ENCODE peak calls at places on chromosomes 16 and 17, in six cellular contexts. S, F, K, L, Y and R are unnamed samples.

GRCh38 chr17:19010729-19011505 is 6.4 kb upstream of the FAM83G start:
- DNase-seq in K (no peak), S (peak), F (no peak), Y (no peak), L (no peak), R (no peak)

GRCh38 chr17:41322264-41322902 is 6.9 kb upstream of the KRTAP17-1 start:
- DNase-seq in K (peak), S (peak), Y (no peak), F (no peak), L (no peak), R (peak)

GRCh38 chr17:3796110-3796821 is 4.7 kb downstream of the ITGAE start:
- DNase-seq in L (no peak), K (no peak), S (no peak), Y (no peak), F (no peak), R (no peak)

GRCh38 chr17:81453712-81454111 is 58.5 kb downstream of the BAHCC1 start:
- DNase-seq in Y (no peak), S (no peak), K (no peak), F (no peak), L (no peak), R (no peak)

GRCh38 chr17:83189013-83189672 is 109.7 kb downstream of the METRNL start:
- DNase-seq in S (no peak), Y (peak), K (no peak), F (peak), L (peak), R (no peak)

GRCh38 chr16:64478258-64478906 is 643.5 kb downstream of the CDH11 start:
- DNase-seq in L (peak), F (no peak), Y (no peak), K (peak), S (peak), R (no peak)

GRCh38 chr17:50562266-50563094 is 2.0 kb downstream of the CACNA1G start:
- DNase-seq in Y (no peak), L (no peak), F (no peak), K (no peak), S (no peak), R (no peak)

GRCh38 chr17:18079543-18079942 is 8.2 kb upstream of the DRG2 start:
- DNase-seq in K (no peak), L (no peak), F (no peak), Y (no peak), S (no peak), R (no peak)

GRCh38 chr17:57242148-57242547 is 14.2 kb upstream of the MSI2 start:
- DNase-seq in F (no peak), K (no peak), L (no peak), S (peak), Y (peak), R (no peak)

GRCh38 chr16:23691483-23692189 is 12.9 kb downstream of the PLK1 start:
- DNase-seq in K (peak), F (no peak), Y (no peak), L (no peak), S (peak), R (no peak)

GRCh38 chr16:52435573-52435972 is 111.4 kb downstream of the TOX3 start:
- DNase-seq in K (no peak), L (peak), F (no peak), S (no peak), Y (no peak), R (no peak)

GRCh38 chr16:75534560-75535205 is 1.2 kb downstream of the CHST5 start:
- DNase-seq in F (no peak), K (no peak), Y (no peak), S (no peak), L (no peak), R (no peak)

GRCh38 chr16:12313902-12314621 is 337.5 kb downstream of the SNX29 start:
- DNase-seq in Y (no peak), K (no peak), S (no peak), F (no peak), L (no peak), R (no peak)

GRCh38 chr17:35969558-35970442 is 11.5 kb downstream of the CCL16 start:
- DNase-seq in L (peak), Y (peak), K (peak), S (peak), F (peak), R (peak)

GRCh38 chr17:43171761-43172487 is 910 bp downstream of the NBR1 start:
- DNase-seq in L (peak), K (peak), S (peak), Y (peak), F (peak), R (peak)

GRCh38 chr17:29562615-29563014 is 4.2 kb downstream of the ABHD15 start:
- DNase-seq in K (no peak), F (peak), L (no peak), S (no peak), Y (no peak), R (no peak)

GRCh38 chr17:17942846-17943245 is 29.4 kb downstream of the TOM1L2 start:
- DNase-seq in Y (no peak), S (peak), L (no peak), K (peak), F (no peak), R (no peak)

GRCh38 chr16:72878301-72879269 is 169.3 kb downstream of the ZFHX3 start:
- DNase-seq in L (no peak), K (peak), Y (no peak), S (peak), F (no peak), R (no peak)

DNA sequence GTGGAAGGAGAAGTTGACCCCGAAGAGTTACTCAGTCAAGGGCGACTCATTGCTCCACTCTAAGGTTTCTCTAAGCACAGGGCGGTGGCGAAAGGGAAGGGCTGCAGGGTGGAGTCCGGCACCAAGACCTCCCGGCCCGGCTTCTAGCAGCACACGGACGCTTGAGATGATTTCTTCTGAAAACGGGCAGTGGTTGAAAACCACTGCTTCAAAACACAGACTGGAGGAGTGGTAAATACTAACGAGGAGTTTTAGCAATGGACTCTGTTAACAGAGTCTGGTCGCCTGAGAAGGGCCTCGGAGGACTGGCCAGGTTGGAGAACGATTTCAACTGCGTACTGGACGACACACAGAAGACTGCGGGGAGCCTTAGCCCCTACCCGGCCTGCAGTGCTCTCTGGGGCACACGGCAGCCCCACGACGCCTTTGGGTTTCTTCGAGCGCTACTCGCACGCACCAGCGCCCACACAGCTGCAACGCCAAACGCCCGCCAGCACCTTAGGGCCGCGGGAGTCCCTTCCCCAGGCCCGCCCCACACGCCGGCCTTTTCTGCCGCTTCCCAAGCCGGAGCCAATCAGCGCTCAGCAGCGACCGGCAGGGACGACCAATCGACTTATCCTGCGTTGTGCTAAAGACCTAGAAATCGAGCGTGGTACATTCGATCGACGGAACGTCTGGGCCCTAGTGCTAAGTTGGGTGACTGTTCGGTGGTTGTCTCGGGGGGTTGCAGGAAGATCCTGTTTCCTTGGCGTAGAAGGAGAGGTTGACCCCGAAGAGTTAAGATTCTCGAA is 14.4 kb upstream of the CA4 start:
- DNase-seq in L (peak), F (peak), Y (peak), S (peak), K (peak), R (peak)
- H3K4me3 ChIP-seq in L (peak), F (peak), Y (peak), S (peak), K (peak), R (peak)

GRCh38 chr16:87744750-87745514 is 20.9 kb downstream of the KLHDC4 start:
- DNase-seq in S (no peak), L (no peak), K (no peak), Y (no peak), F (no peak), R (no peak)

GRCh38 chr16:87742781-87743490 is 22.9 kb downstream of the KLHDC4 start:
- DNase-seq in L (no peak), F (no peak), K (no peak), Y (no peak), S (no peak), R (no peak)

GRCh38 chr16:87741700-87742415 is 23.9 kb downstream of the KLHDC4 start:
- DNase-seq in L (no peak), Y (no peak), S (no peak), F (no peak), K (no peak), R (no peak)

GRCh38 chr16:87747626-87748025 is 18.2 kb downstream of the KLHDC4 start:
- DNase-seq in L (no peak), Y (no peak), K (no peak), F (no peak), S (no peak), R (no peak)

DNA sequence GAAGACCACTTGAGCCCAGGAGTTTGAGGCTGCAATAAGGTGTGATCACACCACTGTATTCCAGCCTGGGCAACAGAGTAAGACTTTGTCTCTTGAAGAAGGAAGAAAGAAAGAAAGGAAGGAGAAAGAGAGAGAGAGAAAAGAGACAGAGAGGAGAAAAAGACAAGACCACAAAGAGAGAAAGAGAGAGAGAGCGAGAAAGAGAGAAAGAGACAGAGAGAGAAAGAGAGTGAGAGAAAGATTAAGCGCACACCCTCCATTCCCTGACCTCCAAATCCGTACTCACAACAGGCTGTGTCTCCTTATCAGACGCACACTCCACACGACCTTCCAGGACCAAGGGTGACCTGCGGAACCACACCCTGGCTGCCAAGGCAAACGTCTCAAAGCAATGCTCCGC is 19.6 kb downstream of the KLHDC4 start:
- DNase-seq in F (no peak), S (no peak), L (no peak), K (no peak), Y (no peak), R (no peak)
- TF ChIP-seq CTCF in F (no peak), S (no peak), L (no peak), K (no peak), Y (no peak), R (no peak)

DNA sequence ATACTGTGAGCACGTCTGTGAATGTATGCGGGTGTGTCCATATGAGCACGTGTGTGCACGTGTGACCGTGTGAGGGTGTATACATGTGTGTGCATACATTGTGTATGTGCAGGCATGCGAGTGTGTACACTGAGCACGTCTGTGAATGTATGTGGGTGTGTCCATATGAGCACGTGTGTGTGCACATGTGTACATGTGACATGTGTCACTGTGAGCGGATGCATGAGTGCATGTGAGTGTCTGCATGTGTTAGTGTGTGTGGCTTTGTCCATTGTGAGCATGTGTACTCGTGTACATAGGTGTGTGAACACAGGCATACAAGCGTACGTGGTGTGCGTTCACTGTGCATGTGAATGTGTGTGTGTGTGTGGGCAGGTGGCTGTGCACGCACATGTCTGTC is 17.5 kb upstream of the ACSF3 start:
- DNase-seq in Y (no peak), L (no peak), F (no peak), K (no peak), S (no peak), R (no peak)
- H3K4me3 ChIP-seq in Y (no peak), L (no peak), F (no peak), K (no peak), S (no peak), R (no peak)

DNA sequence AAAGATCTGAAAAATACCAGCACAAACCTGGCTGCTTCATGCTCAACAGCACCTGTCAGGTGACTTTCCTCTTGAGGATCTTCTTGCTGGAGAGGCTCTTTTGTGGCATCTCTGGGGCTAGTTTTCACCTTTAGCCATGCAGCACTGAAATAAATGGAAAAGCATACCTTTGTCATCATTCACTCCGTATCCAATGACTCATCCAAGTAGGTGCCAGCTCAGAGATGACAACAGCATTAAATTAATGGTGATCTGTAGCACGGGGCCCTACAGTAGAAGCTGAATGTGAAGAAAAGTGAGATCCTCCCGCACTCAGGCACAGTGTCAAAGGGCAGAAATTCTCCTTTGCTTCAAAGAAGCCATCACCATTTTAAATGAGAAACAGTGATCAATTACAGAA is 32.2 kb downstream of the KIAA0753 start:
- DNase-seq in F (no peak), S (no peak), Y (no peak), K (no peak), L (no peak), R (no peak)
- TF ChIP-seq CTCF in F (no peak), S (no peak), Y (no peak), K (no peak), L (no peak), R (no peak)

DNA sequence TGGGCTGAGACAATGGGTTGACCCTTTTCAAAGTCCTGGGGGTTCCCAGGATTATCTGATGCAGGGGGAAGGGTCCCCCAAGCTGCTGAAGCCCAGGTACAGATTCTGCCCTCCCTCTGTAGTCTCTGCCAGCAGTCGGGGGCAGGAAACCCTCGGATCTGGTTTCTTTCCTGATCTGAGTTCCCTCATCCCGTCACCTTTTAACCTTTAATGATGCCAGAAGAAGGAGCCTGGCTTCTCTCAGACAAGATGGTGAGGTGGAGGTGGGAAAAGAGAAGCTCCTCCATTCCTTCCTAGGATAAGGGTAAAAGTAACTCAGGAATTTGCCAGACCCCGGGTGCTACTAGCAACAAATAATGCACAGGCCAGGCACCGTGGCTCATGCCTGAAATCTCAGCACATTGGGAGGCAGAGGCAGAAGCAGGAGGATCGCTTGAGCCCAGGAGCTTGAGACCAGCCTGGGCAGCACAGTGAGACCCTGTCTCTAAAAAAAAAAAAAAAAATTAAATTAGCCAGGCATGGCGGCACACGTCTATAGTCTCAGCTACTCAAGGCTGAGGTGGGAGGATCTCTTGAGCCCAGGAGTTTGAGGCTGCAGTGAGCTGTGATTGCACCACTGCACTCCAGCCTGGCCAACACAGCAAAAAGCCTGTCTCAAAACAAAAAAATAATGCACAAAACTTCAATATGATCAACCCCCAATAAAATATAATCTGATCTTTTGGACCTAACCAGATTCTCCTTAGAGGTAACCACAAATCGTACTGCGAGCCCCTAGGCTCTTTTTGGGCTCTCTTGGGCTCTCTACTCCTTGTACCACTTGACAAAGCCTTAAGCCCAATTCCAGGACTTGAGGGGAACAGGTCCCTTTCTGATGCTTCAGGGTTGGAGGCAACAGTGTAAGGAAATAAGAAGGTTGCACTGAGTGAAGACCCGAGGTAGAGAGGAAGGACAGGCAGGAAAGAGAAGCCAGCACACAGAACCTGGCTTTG is 5.7 kb downstream of the CDC42EP4 start:
- DNase-seq in Y (no peak), F (no peak), S (no peak), K (no peak), L (no peak), R (no peak)
- H3K4me3 ChIP-seq in Y (peak), F (peak), S (no peak), K (peak), L (no peak), R (no peak)

GRCh38 chr16:77599793-77600415 is 122.4 kb upstream of the NUDT7 start:
- DNase-seq in L (peak), S (peak), K (peak), Y (no peak), F (no peak), R (no peak)
- TF ChIP-seq CTCF in L (no peak), S (peak), K (peak), Y (no peak), F (no peak), R (peak)

DNA sequence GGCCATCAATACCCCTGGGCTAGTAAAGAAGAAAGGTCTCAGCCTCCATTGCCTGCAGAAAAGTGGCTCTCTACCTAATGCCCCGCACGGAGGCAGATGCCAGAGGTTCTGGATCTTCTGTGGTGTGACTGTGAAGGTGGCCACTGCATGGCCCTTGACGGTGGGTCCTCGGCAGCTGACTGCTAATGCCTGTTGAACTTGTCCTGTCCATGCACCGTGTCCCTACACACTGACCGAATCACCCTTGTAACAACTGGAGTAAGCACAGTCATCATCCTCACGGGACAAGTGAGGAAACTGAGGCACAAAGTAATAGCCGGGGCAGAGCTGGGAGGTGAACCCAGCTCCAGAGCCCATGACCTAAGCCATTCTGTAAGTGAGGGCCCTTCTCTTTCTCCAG is 48.8 kb downstream of the MYH11 start:
- DNase-seq in K (no peak), S (no peak), L (no peak), F (peak), Y (no peak), R (no peak)
- H3K4me3 ChIP-seq in K (no peak), S (no peak), L (no peak), F (peak), Y (no peak), R (no peak)

GRCh38 chr17:77503293-77503655 is 362.5 kb downstream of the SEC14L1 start:
- DNase-seq in S (no peak), F (peak), L (no peak), K (no peak), Y (no peak), R (no peak)
- TF ChIP-seq CTCF in S (no peak), F (no peak), L (no peak), K (no peak), Y (no peak), R (no peak)

GRCh38 chr16:4882261-4882632 is 35.0 kb downstream of the UBN1 start:
- DNase-seq in Y (peak), K (peak), L (no peak), S (peak), F (no peak), R (no peak)
- H3K4me3 ChIP-seq in Y (no peak), K (no peak), L (no peak), S (no peak), F (no peak), R (no peak)

DNA sequence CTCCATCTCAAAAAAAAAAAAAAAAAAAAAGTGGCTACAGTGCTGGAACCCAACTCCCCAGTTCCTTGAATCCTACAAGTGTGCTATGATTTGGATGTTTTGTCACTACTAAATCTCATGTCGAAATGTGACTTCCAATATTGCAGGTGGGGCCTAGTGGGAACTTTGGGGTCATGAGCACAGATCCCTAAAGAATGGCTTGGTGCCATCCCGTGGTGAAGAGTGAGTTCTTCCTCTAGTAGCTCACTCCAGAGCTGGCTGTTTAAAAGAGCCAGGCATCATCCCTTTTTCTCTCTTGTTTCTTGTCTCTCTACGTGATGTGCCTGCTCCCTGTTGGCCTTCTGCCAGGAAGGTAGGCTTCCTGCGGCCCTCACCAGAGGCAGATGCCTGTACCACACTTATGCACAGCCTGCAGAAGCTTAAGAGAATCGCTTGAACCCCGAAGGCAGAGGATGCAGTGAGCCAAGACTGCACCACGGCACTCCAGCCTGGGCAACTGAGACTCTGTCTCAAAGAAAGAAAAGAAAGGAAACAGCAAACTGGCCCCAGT is 3.0 kb downstream of the MT1E start:
- DNase-seq in K (peak), F (no peak), Y (no peak), S (no peak), L (no peak), R (no peak)
- TF ChIP-seq CTCF in K (no peak), F (no peak), Y (no peak), S (no peak), L (no peak), R (no peak)